ENCODE peak calls at places on chromosomes 1 and 21, in eight cellular contexts. L, U, N, K, P, Y, V and X are unnamed samples.

GRCh38 chr1:230144010-230144614 is 77.1 kb downstream of the GALNT2 start:
- DNase-seq in L (peak; percentile 35), K (no peak), V (no peak), N (no peak), P (no peak), Y (no peak), U (no peak), X (no peak)

GRCh38 chr1:110927484-110928075 is 36.1 kb downstream of the LRIF1 start:
- DNase-seq in K (no peak), P (no peak), Y (no peak), V (no peak), L (no peak), N (no peak), U (no peak), X (no peak)

GRCh38 chr1:164495915-164496314 is 63.1 kb upstream of the PBX1 start:
- DNase-seq in L (no peak), U (no peak), P (no peak), Y (no peak), N (no peak), K (no peak), V (no peak), X (no peak)

GRCh38 chr1:214363386-214363785 is 82.4 kb downstream of the SMYD2 start:
- DNase-seq in U (no peak), P (no peak), Y (peak; percentile 54), V (no peak), K (no peak), L (no peak), N (no peak), X (no peak)

GRCh38 chr1:178168535-178168934 is 74.6 kb downstream of the RASAL2 start:
- DNase-seq in U (no peak), V (no peak), K (no peak), P (no peak), Y (no peak), L (no peak), N (no peak), X (no peak)

GRCh38 chr1:54301494-54301893 is 101.5 kb downstream of the MRPL37 start:
- DNase-seq in Y (no peak), P (no peak), V (no peak), K (no peak), L (no peak), U (no peak), N (no peak), X (no peak)

GRCh38 chr1:4741876-4742423 is 87.5 kb downstream of the AJAP1 start:
- DNase-seq in K (no peak), P (no peak), U (no peak), Y (no peak), V (no peak), N (no peak), L (no peak), X (no peak)

GRCh38 chr21:33761104-33762036 is 119.1 kb downstream of the ITSN1 start:
- DNase-seq in P (peak; percentile 78), U (no peak), Y (peak; percentile 82), V (peak; percentile 87), K (no peak), L (no peak), N (no peak), X (no peak)

GRCh38 chr1:224747578-224747977 is 131.5 kb downstream of the CNIH3 start:
- DNase-seq in N (no peak), U (no peak), Y (peak; percentile 55), V (no peak), L (no peak), K (no peak), P (no peak), X (no peak)

GRCh38 chr1:236301958-236302335 is 20.2 kb upstream of the ERO1B start:
- DNase-seq in U (no peak), P (no peak), V (no peak), K (no peak), Y (no peak), N (no peak), L (no peak), X (peak; percentile 65)

GRCh38 chr21:30793581-30794314 is 19.3 kb downstream of the KRTAP8-1 start:
- DNase-seq in V (no peak), Y (no peak), U (no peak), N (no peak), K (no peak), L (no peak), P (no peak), X (no peak)

GRCh38 chr1:200245492-200245891 is 164.3 kb downstream of the ZNF281 start:
- DNase-seq in K (no peak), U (no peak), L (no peak), P (no peak), Y (peak; percentile 8), N (no peak), V (no peak), X (no peak)

GRCh38 chr1:244347942-244348341 is 103.8 kb downstream of the ADSS2 start:
- DNase-seq in U (no peak), P (peak; percentile 30), N (no peak), L (no peak), Y (peak; percentile 21), K (no peak), V (peak; percentile 39), X (no peak)

GRCh38 chr1:38071530-38072266 is 25.1 kb upstream of the POU3F1 start:
- DNase-seq in V (peak; percentile 4), N (no peak), Y (peak; percentile 69), P (peak; percentile 73), L (peak; percentile 28), K (no peak), U (no peak), X (no peak)

GRCh38 chr1:50697440-50698421 is 262.3 kb downstream of the FAF1 start:
- DNase-seq in V (no peak), K (no peak), L (no peak), P (no peak), N (no peak), U (no peak), Y (no peak), X (no peak)

GRCh38 chr21:38351176-38351959 is 94.6 kb downstream of the KCNJ15 start:
- DNase-seq in L (no peak), K (no peak), N (no peak), P (no peak), V (no peak), U (no peak), Y (no peak), X (no peak)

GRCh38 chr1:244672961-244673695 is 20.2 kb downstream of the DESI2 start:
- DNase-seq in L (no peak), U (no peak), N (no peak), P (peak; percentile 24), V (no peak), Y (peak; percentile 47), K (no peak), X (peak; percentile 31)

GRCh38 chr1:6358144-6358624 is 35.4 kb downstream of the ACOT7 start:
- DNase-seq in P (peak; percentile 19), N (no peak), L (no peak), K (no peak), U (no peak), V (no peak), Y (no peak), X (no peak)

GRCh38 chr1:151773698-151774097 is 10.4 kb upstream of the MRPL9 start:
- DNase-seq in V (no peak), N (no peak), L (no peak), P (no peak), U (no peak), Y (no peak), K (no peak), X (no peak)

GRCh38 chr1:75079535-75080290 is 54.5 kb upstream of the LHX8 start:
- DNase-seq in L (no peak), V (no peak), U (no peak), Y (no peak), K (no peak), N (no peak), P (no peak), X (no peak)

GRCh38 chr1:12473596-12474329 is 144.2 kb downstream of the DHRS3 start:
- DNase-seq in Y (no peak), U (no peak), V (no peak), P (no peak), L (no peak), N (no peak), K (no peak), X (no peak)

GRCh38 chr1:118154220-118154619 is 30.8 kb downstream of the SPAG17 start:
- DNase-seq in P (no peak), U (no peak), N (no peak), Y (peak; percentile 37), K (no peak), L (no peak), V (no peak), X (no peak)

GRCh38 chr1:34518146-34518545 is 236.7 kb upstream of the GJB5 start:
- DNase-seq in K (no peak), V (no peak), N (no peak), U (no peak), P (no peak), L (no peak), Y (no peak), X (no peak)

GRCh38 chr1:9302745-9303524 is 10.2 kb downstream of the SPSB1 start:
- DNase-seq in Y (peak; percentile 86), N (no peak), V (peak; percentile 89), L (peak; percentile 42), P (peak; percentile 91), U (no peak), K (no peak), X (no peak)

GRCh38 chr1:35557118-35557610 is at the start of gene KIAA0319L:
- DNase-seq in U (peak; percentile 92), N (peak; percentile 98), K (no peak), L (no peak), V (no peak), Y (peak; percentile 96), P (peak; percentile 95), X (peak; percentile 88)

GRCh38 chr1:6507037-6507428 is 15.6 kb upstream of the PLEKHG5 start:
- DNase-seq in V (no peak), K (no peak), P (no peak), Y (no peak), N (no peak), L (no peak), U (no peak), X (no peak)

GRCh38 chr1:157099633-157100009 is at the start of gene ETV3L:
- DNase-seq in P (no peak), U (no peak), V (no peak), K (no peak), L (no peak), Y (no peak), N (no peak), X (no peak)

GRCh38 chr1:205313681-205314308 is 7.8 kb downstream of the NUAK2 start:
- DNase-seq in L (peak; percentile 76), Y (peak; percentile 72), U (peak; percentile 41), V (no peak), K (peak; percentile 16), P (peak; percentile 63), N (no peak), X (peak; percentile 35)

GRCh38 chr1:7508052-7508745 is 262.9 kb upstream of the VAMP3 start:
- DNase-seq in P (no peak), U (no peak), Y (no peak), V (no peak), K (no peak), L (no peak), N (no peak), X (no peak)

GRCh38 chr1:42144336-42145189 is 8.6 kb upstream of the GUCA2B start:
- DNase-seq in K (no peak), L (no peak), U (no peak), Y (no peak), N (no peak), V (no peak), P (no peak), X (peak; percentile 10)

GRCh38 chr1:27564710-27565649 is 39.0 kb downstream of the AHDC1 start:
- DNase-seq in P (no peak), L (no peak), U (no peak), K (no peak), Y (no peak), V (no peak), N (no peak), X (no peak)

GRCh38 chr1:183404456-183404855 is 13.7 kb downstream of the NMNAT2 start:
- DNase-seq in U (no peak), Y (no peak), V (no peak), N (no peak), P (no peak), L (no peak), K (no peak), X (no peak)

GRCh38 chr1:40903106-40903505 is 40.9 kb upstream of the CITED4 start:
- DNase-seq in K (no peak), V (no peak), U (no peak), L (no peak), P (no peak), N (no peak), Y (no peak), X (no peak)

GRCh38 chr1:234864116-234864515 is 254.1 kb upstream of the IRF2BP2 start:
- DNase-seq in Y (no peak), L (no peak), V (no peak), K (no peak), P (no peak), N (no peak), U (no peak), X (no peak)